ENCODE peak calls at places on chromosomes 6 and 20, in eight cellular contexts. L is effector memory CD4-positive, alpha-beta T cell; D is heart left ventricle; V is right cardiac atrium; N is cardiac fibroblast; S is dorsolateral prefrontal cortex; E is A549; P is GM23248. M is an unnamed sample.

GRCh38 chr6:108580645-108581044 is 19.9 kb downstream of the FOXO3 start:
- DNase-seq in E (no peak), D (no peak), V (no peak), L (no peak), P (no peak), N (no peak), S (no peak), M (no peak)

GRCh38 chr6:8536122-8536521 is 100.8 kb upstream of the SLC35B3 start:
- DNase-seq in V (no peak), N (no peak), D (no peak), L (no peak), E (no peak), S (no peak), P (no peak), M (no peak)

GRCh38 chr20:45032276-45032675 is 66.0 kb downstream of the STK4 start:
- DNase-seq in P (no peak), V (no peak), N (no peak), S (no peak), D (no peak), L (no peak), E (no peak), M (no peak)

GRCh38 chr20:38725959-38726848 is 1.9 kb downstream of the SLC32A1 start:
- DNase-seq in N (peak; percentile 47), P (no peak), E (peak; percentile 84), L (no peak), V (peak; percentile 71), D (no peak), S (no peak), M (peak; percentile 66)

GRCh38 chr6:53862517-53863457 is 68.0 kb downstream of the LRRC1 start:
- DNase-seq in D (no peak), P (peak; percentile 80), L (no peak), E (no peak), S (peak; percentile 58), N (peak; percentile 67), V (no peak), M (peak; percentile 61)

GRCh38 chr6:159836294-159837140 is 36.4 kb downstream of the PNLDC1 start:
- DNase-seq in P (no peak), L (no peak), E (no peak), V (peak; percentile 90), D (peak; percentile 72), S (peak; percentile 42), N (peak; percentile 96), M (peak; percentile 27)

GRCh38 chr20:35791823-35792222 is 20.0 kb downstream of the PHF20 start:
- DNase-seq in D (no peak), V (no peak), L (no peak), N (peak; percentile 67), S (no peak), P (peak; percentile 94), E (no peak), M (peak; percentile 85)

GRCh38 chr6:44263357-44264100 is 1.8 kb downstream of the NFKBIE start:
- DNase-seq in N (peak; percentile 31), D (peak; percentile 25), E (peak; percentile 33), V (no peak), S (no peak), L (peak; percentile 56), P (no peak), M (peak; percentile 53)

GRCh38 chr20:48257833-48258232 is 472.6 kb upstream of the SULF2 start:
- DNase-seq in V (no peak), D (no peak), P (no peak), S (no peak), E (no peak), L (no peak), N (no peak), M (no peak)

GRCh38 chr20:36085686-36086267 is 68.8 kb upstream of the EPB41L1 start:
- DNase-seq in E (peak; percentile 84), L (no peak), P (peak; percentile 78), S (no peak), N (peak; percentile 49), D (no peak), V (no peak), M (peak; percentile 86)

DNA sequence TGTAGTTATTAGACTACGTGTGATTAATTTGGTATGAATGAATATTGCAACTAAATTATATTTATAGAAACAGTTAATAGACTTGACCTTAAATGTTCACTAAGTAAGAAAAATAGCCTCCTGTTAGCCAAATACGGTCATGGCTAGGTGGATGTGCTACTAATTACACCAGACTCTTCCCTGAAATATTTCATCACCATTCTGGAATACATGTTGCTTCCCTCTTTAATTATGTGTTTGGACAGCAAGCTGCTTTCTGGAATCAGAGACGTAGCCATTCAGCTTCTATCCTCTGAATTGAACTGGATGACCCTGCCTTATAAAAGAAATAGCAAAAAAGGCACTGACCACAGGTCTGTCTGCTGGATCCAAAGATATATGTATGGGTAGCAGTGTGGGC is 283.3 kb upstream of the HSF2 start:
- DNase-seq in V (no peak), D (no peak), S (no peak), N (no peak), P (no peak), L (no peak), E (no peak), M (no peak)
- H3K4me3 ChIP-seq in V (no peak overlapping the region), D (no peak overlapping the region), S (no peak overlapping the region), N (no peak overlapping the region), P (no peak overlapping the region), L (no peak overlapping the region), E (no peak overlapping the region), M (no peak overlapping the region)

GRCh38 chr6:169213814-169214520 is 39.7 kb downstream of the THBS2 start:
- DNase-seq in V (peak; percentile 69), E (no peak), P (no peak), N (no peak), D (no peak), L (no peak), S (no peak), M (no peak)
- H3K4me3 ChIP-seq in V (no peak overlapping the region), E (no peak overlapping the region), P (no peak overlapping the region), N (no peak overlapping the region), D (peak overlapping the region; percentile 42), L (no peak overlapping the region), S (peak overlapping the region; percentile 60), M (no peak overlapping the region)

GRCh38 chr6:34234667-34235604 is 1.7 kb upstream of the HMGA1 start:
- DNase-seq in V (peak; percentile 67), P (no peak), E (no peak), N (no peak), S (no peak), L (no peak), D (no peak), M (no peak)
- H3K4me3 ChIP-seq in V (no peak overlapping the region), P (no peak overlapping the region), E (peak overlapping the region; percentile 83), N (no peak overlapping the region), S (peak overlapping the region; percentile 81), L (peak overlapping the region; percentile 50), D (peak overlapping the region; percentile 72), M (no peak overlapping the region)

GRCh38 chr6:31614674-31615578 is at the start of gene AIF1:
- DNase-seq in D (no peak), S (no peak), P (no peak), N (no peak), E (no peak), L (no peak), V (no peak), M (no peak)

GRCh38 chr6:31614075-31614619 is 887 bp upstream of the AIF1 start:
- DNase-seq in P (no peak), D (no peak), V (no peak), L (no peak), E (no peak), N (no peak), S (no peak), M (no peak)

GRCh38 chr6:31617010-31617409 is 2.0 kb downstream of the AIF1 start:
- DNase-seq in L (no peak), V (no peak), S (no peak), D (no peak), N (no peak), E (no peak), P (no peak), M (no peak)

GRCh38 chr6:31619805-31620585 is 520 bp upstream of the PRRC2A start:
- DNase-seq in E (peak; percentile 92), N (peak; percentile 100), V (peak; percentile 99), D (peak; percentile 99), L (peak; percentile 95), P (peak; percentile 100), S (peak; percentile 98), M (peak; percentile 96)

GRCh38 chr6:31615748-31616147 is 714 bp downstream of the AIF1 start:
- DNase-seq in L (no peak), P (no peak), S (no peak), V (no peak), D (no peak), N (no peak), E (no peak), M (no peak)
- H3K4me3 ChIP-seq in L (no peak overlapping the region), P (no peak overlapping the region), S (peak overlapping the region; percentile 36), V (peak overlapping the region; percentile 4), D (peak overlapping the region; percentile 12), N (no peak overlapping the region), E (no peak overlapping the region), M (no peak overlapping the region)

GRCh38 chr6:5280926-5281325 is 19.6 kb downstream of the FARS2 start:
- DNase-seq in L (no peak), E (no peak), S (no peak), N (no peak), P (no peak), D (no peak), V (no peak), M (no peak)
- H3K4me3 ChIP-seq in L (no peak overlapping the region), E (no peak overlapping the region), S (no peak overlapping the region), N (no peak overlapping the region), P (no peak overlapping the region), D (no peak overlapping the region), V (no peak overlapping the region), M (no peak overlapping the region)

M was measured in MG63.